ENCODE peak calls at places on chromosomes 5 and 9, in five cellular contexts. P is A549, V is K562, G is GM12878, E is H1. X is an unnamed sample.

GRCh38 chr5:95866431-95867063 is 44.0 kb upstream of the GLRX start:
- DNase-seq in P (no peak), V (no peak), G (no peak), E (no peak), X (no peak)

GRCh38 chr5:105033642-105034217 is 1471.1 kb upstream of the NUDT12 start:
- DNase-seq in P (no peak), V (no peak), G (no peak), E (no peak), X (no peak)

GRCh38 chr5:128693779-128694178 is 155.7 kb upstream of the FBN2 start:
- DNase-seq in P (no peak), V (no peak), G (no peak), E (no peak), X (no peak)

GRCh38 chr9:107340920-107341632 is 58.0 kb downstream of the RAD23B start:
- DNase-seq in P (peak; percentile 74), V (peak; percentile 80), G (peak; percentile 57), E (peak; percentile 58), X (peak; percentile 70)

GRCh38 chr9:137136261-137136925 is 2.6 kb upstream of the GRIN1 start:
- DNase-seq in P (no peak), V (no peak), G (no peak), E (no peak), X (no peak)

GRCh38 chr9:129509508-129509907 is 111.4 kb downstream of the C9orf50 start:
- DNase-seq in P (no peak), V (no peak), G (no peak), E (no peak), X (no peak)

GRCh38 chr9:7439355-7439978 is 360.1 kb downstream of the DMAC1 start:
- DNase-seq in P (no peak), V (no peak), G (no peak), E (no peak), X (no peak)

GRCh38 chr9:120755827-120756434 is 37.3 kb downstream of the FBXW2 start:
- DNase-seq in P (peak; percentile 68), V (peak; percentile 76), G (peak; percentile 30), E (peak; percentile 13), X (peak; percentile 39)

GRCh38 chr9:89670806-89671434 is 66.1 kb downstream of the GADD45G start:
- DNase-seq in P (no peak), V (no peak), G (no peak), E (no peak), X (no peak)

GRCh38 chr9:128886211-128886826 is 4.4 kb downstream of the LRRC8A start:
- DNase-seq in P (no peak), V (no peak), G (no peak), E (no peak), X (no peak)

GRCh38 chr9:121725008-121725795 is 73.8 kb downstream of the DAB2IP start:
- DNase-seq in P (no peak), V (no peak), G (no peak), E (no peak), X (no peak)

GRCh38 chr9:126673689-126674364 is 60.1 kb downstream of the LMX1B start:
- DNase-seq in P (no peak), V (no peak), G (no peak), E (no peak), X (peak; percentile 15)

GRCh38 chr9:134233022-134233421 is 68.7 kb upstream of the RNU6ATAC start:
- DNase-seq in P (no peak), V (no peak), G (no peak), E (no peak), X (no peak)

GRCh38 chr5:135831439-135832262 is 2.8 kb upstream of the SLC25A48 start:
- DNase-seq in P (no peak), V (no peak), G (no peak), E (no peak), X (no peak)

GRCh38 chr9:129481424-129481823 is 139.5 kb downstream of the C9orf50 start:
- DNase-seq in P (no peak), V (no peak), G (no peak), E (no peak), X (no peak)

GRCh38 chr5:158013939-158014338 is 155.0 kb upstream of the CLINT1 start:
- DNase-seq in P (peak; percentile 28), V (no peak), G (no peak), E (no peak), X (peak; percentile 7)

GRCh38 chr9:92961627-92962302 is 14.4 kb downstream of the FGD3 start:
- DNase-seq in P (no peak), V (no peak), G (no peak), E (no peak), X (no peak)

GRCh38 chr5:117809251-117809650 is 1179.1 kb downstream of the DTWD2 start:
- DNase-seq in P (no peak), V (no peak), G (no peak), E (no peak), X (no peak)

GRCh38 chr5:167839065-167839464 is 452.4 kb upstream of the WWC1 start:
- DNase-seq in P (no peak), V (no peak), G (no peak), E (no peak), X (no peak)

GRCh38 chr9:93111371-93112115 is 15.5 kb downstream of the CARD19 start:
- DNase-seq in P (no peak), V (no peak), G (no peak), E (no peak), X (peak; percentile 39)

GRCh38 chr9:38067611-38067891 is 1.5 kb downstream of the SHB start:
- DNase-seq in P (no peak), V (no peak), G (no peak), E (no peak), X (no peak)

GRCh38 chr9:34498511-34498910 is 24.3 kb downstream of the ENHO start:
- DNase-seq in P (no peak), V (no peak), G (no peak), E (no peak), X (no peak)

GRCh38 chr9:16121593-16121992 is 568.8 kb downstream of the CCDC171 start:
- DNase-seq in P (no peak), V (no peak), G (no peak), E (no peak), X (no peak)

GRCh38 chr9:22146604-22147003 is 137.5 kb upstream of the CDKN2B start:
- DNase-seq in P (no peak), V (no peak), G (no peak), E (no peak), X (no peak)

GRCh38 chr5:98775246-98775961 is 1.9 kb downstream of the RGMB start:
- DNase-seq in P (no peak), V (no peak), G (no peak), E (no peak), X (no peak)

GRCh38 chr5:71884926-71885325 is 165.9 kb downstream of the CARTPT start:
- DNase-seq in P (no peak), V (no peak), G (no peak), E (no peak), X (no peak)
- TF ChIP-seq HDAC2 in P (no peak), V (no peak), G (no peak), E (no peak), X (no peak)

DNA sequence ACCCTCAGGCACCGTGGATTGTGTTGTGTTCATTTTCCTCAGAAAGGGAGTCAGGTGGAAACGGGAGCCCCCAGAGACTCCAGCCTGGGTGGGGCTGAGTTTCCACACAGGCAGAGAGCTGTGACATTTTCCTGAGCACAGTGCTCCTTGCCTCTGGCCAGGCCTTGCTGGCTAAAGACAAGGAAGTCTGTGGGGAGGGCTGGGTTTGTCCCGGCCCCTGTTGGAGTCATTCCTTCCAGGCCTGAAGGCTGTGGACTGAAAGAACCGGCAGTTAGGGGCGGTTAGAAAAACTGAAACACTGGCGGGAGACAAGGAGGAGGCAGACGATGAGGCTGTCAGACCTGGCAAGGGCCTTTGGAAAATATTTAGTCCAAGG is 29.8 kb downstream of the COL15A1 start:
- DNase-seq in P (no peak), V (no peak), G (no peak), E (no peak), X (no peak)
- TF ChIP-seq HDAC2 in P (no peak), V (no peak), G (no peak), E (no peak), X (no peak)

GRCh38 chr5:1762121-1762877 is 37.3 kb downstream of the MRPL36 start:
- DNase-seq in P (no peak), V (no peak), G (no peak), E (no peak), X (no peak)

GRCh38 chr5:1762878-1763547 is 36.6 kb downstream of the MRPL36 start:
- DNase-seq in P (no peak), V (no peak), G (no peak), E (no peak), X (no peak)

GRCh38 chr5:1763960-1764605 is 35.6 kb downstream of the MRPL36 start:
- DNase-seq in P (no peak), V (no peak), G (no peak), E (no peak), X (no peak)

GRCh38 chr5:1764606-1764960 is 35.1 kb downstream of the MRPL36 start:
- DNase-seq in P (no peak), V (no peak), G (no peak), E (no peak), X (no peak)

DNA sequence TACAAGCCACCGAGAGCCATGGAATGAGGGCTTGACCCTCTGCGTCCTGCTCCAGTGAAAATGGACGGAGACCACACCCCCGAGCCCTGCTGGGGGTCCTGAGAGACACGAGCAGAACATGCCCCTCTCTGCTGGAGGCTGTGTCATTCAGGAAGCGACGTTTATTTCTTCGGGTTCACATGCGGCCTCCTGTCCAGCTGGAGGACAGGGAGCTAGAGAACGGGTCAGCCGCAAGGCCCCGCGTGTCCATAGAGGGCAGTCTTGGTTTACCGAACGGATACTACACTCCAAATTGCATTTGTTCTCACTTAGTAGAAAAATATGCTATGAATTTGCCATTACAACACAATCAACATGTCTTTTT is 36.1 kb downstream of the MRPL36 start:
- DNase-seq in P (peak; percentile 72), V (peak; percentile 59), G (no peak), E (no peak), X (peak; percentile 43)
- TF ChIP-seq HDAC2 in P (no peak), V (no peak), G (no peak), E (no peak), X (no peak)

GRCh38 chr5:122151640-122152039 is 22.3 kb downstream of the ZNF474 start:
- DNase-seq in P (no peak), V (no peak), G (no peak), E (no peak), X (no peak)
- TF ChIP-seq HDAC2 in P (no peak), V (no peak), G (no peak), E (no peak), X (no peak)

GRCh38 chr9:132116583-132116982 is 36.9 kb upstream of the MED27 start:
- DNase-seq in P (no peak), V (no peak), G (no peak), E (no peak), X (no peak)

GRCh38 chr9:132108728-132109127 is 29.1 kb upstream of the MED27 start:
- DNase-seq in P (no peak), V (no peak), G (no peak), E (no peak), X (no peak)

DNA sequence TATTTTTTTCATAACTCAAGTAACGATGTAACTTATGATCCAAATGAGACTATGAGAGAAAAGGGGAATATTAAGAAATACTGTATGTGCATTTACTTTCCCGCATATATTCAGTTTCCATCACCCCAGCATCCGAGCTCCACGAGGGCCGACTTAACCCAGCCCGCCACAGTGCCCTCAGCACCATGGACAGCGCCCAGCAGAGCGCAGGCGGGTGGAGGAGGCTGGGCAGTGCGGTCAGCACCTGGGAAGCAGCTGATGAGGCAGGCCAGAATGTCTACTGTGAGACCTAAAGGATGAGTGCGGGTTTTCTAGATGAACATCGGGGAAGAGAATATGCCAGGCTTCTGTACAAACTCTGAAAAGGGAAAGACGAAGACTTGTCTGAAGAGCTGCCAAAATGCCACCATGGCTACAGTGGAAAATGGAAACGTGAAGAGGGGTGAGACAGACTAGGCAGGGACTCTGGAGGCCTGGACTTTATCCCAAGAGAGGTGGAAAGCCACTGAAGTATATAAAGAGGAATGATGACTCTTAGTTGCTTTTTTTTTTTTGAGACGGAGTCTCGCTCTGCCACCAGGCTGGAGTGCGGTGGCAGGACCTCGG is 34.5 kb upstream of the MED27 start:
- DNase-seq in P (peak; percentile 59), V (peak; percentile 79), G (no peak), E (no peak), X (peak; percentile 40)
- TF ChIP-seq HDAC2 in P (no peak), V (peak; percentile 50), G (no peak), E (peak; percentile 78), X (peak; percentile 95)

X was measured in HepG2.